ENCODE peak calls at places on chromosomes 7 and 10, in nine cellular contexts. One of them, this sample, is unnamed.
A peak's percentile ranks its signal among the peaks of the same experiment; 100 is the strongest.

GRCh38 chr10:320787-321186 is 185.5 kb downstream of the ZMYND11 start:
- DNase-seq in BE2C: no peak
- DNase-seq in lung: no peak
- DNase-seq in fibroblast of lung: no peak
- DNase-seq in Peyer's patch: peak; percentile 1
- DNase-seq in endothelial cell of umbilical vein: no peak
- DNase-seq in H9: no peak
- DNase-seq in psoas muscle: no peak
- DNase-seq in body of pancreas: no peak
- DNase-seq in this sample: no peak

GRCh38 chr7:12941512-12941911 is 254.1 kb downstream of the ARL4A start:
- DNase-seq in BE2C: no peak
- DNase-seq in lung: no peak
- DNase-seq in fibroblast of lung: no peak
- DNase-seq in Peyer's patch: no peak
- DNase-seq in endothelial cell of umbilical vein: no peak
- DNase-seq in H9: no peak
- DNase-seq in psoas muscle: no peak
- DNase-seq in body of pancreas: no peak
- DNase-seq in this sample: no peak

GRCh38 chr7:150976529-150977381 is 1.4 kb downstream of the KCNH2 start:
- DNase-seq in BE2C: peak; percentile 51
- DNase-seq in lung: no peak
- DNase-seq in fibroblast of lung: no peak
- DNase-seq in Peyer's patch: no peak
- DNase-seq in endothelial cell of umbilical vein: no peak
- DNase-seq in H9: peak; percentile 87
- DNase-seq in psoas muscle: no peak
- DNase-seq in body of pancreas: no peak
- DNase-seq in this sample: no peak

GRCh38 chr7:27917774-27918314 is 177.9 kb downstream of the TAX1BP1 start:
- DNase-seq in BE2C: no peak
- DNase-seq in lung: no peak
- DNase-seq in fibroblast of lung: peak; percentile 87
- DNase-seq in Peyer's patch: no peak
- DNase-seq in endothelial cell of umbilical vein: peak; percentile 74
- DNase-seq in H9: no peak
- DNase-seq in psoas muscle: no peak
- DNase-seq in body of pancreas: no peak
- DNase-seq in this sample: no peak

GRCh38 chr10:79286318-79286951 is 60.8 kb upstream of the PPIF start:
- DNase-seq in BE2C: peak; percentile 91
- DNase-seq in lung: peak; percentile 69
- DNase-seq in fibroblast of lung: peak; percentile 35
- DNase-seq in Peyer's patch: peak; percentile 93
- DNase-seq in endothelial cell of umbilical vein: peak; percentile 76
- DNase-seq in H9: no peak
- DNase-seq in psoas muscle: peak; percentile 71
- DNase-seq in body of pancreas: peak; percentile 48
- DNase-seq in this sample: peak; percentile 79

GRCh38 chr10:106169241-106169640 is 995.3 kb downstream of the SORCS1 start:
- DNase-seq in BE2C: no peak
- DNase-seq in lung: no peak
- DNase-seq in fibroblast of lung: peak; percentile 1
- DNase-seq in Peyer's patch: no peak
- DNase-seq in endothelial cell of umbilical vein: no peak
- DNase-seq in H9: no peak
- DNase-seq in psoas muscle: no peak
- DNase-seq in body of pancreas: no peak
- DNase-seq in this sample: no peak

GRCh38 chr7:158192956-158193355 is 394.7 kb downstream of the PTPRN2 start:
- DNase-seq in BE2C: no peak
- DNase-seq in lung: no peak
- DNase-seq in fibroblast of lung: no peak
- DNase-seq in Peyer's patch: no peak
- DNase-seq in endothelial cell of umbilical vein: no peak
- DNase-seq in H9: no peak
- DNase-seq in psoas muscle: no peak
- DNase-seq in body of pancreas: no peak
- DNase-seq in this sample: no peak

GRCh38 chr10:68133553-68133952 is 24.3 kb downstream of the MYPN start:
- DNase-seq in BE2C: peak; percentile 35
- DNase-seq in lung: no peak
- DNase-seq in fibroblast of lung: peak; percentile 51
- DNase-seq in Peyer's patch: no peak
- DNase-seq in endothelial cell of umbilical vein: peak; percentile 91
- DNase-seq in H9: no peak
- DNase-seq in psoas muscle: no peak
- DNase-seq in body of pancreas: no peak
- DNase-seq in this sample: peak; percentile 51

GRCh38 chr7:76108540-76109233 is 60.8 kb downstream of the MDH2 start:
- DNase-seq in BE2C: no peak
- DNase-seq in lung: peak; percentile 52
- DNase-seq in fibroblast of lung: peak; percentile 41
- DNase-seq in Peyer's patch: no peak
- DNase-seq in endothelial cell of umbilical vein: no peak
- DNase-seq in H9: no peak
- DNase-seq in psoas muscle: no peak
- DNase-seq in body of pancreas: peak; percentile 64
- DNase-seq in this sample: peak; percentile 77

GRCh38 chr7:5379576-5379975 is 44.1 kb downstream of the TNRC18 start:
- DNase-seq in BE2C: no peak
- DNase-seq in lung: no peak
- DNase-seq in fibroblast of lung: no peak
- DNase-seq in Peyer's patch: no peak
- DNase-seq in endothelial cell of umbilical vein: no peak
- DNase-seq in H9: no peak
- DNase-seq in psoas muscle: no peak
- DNase-seq in body of pancreas: no peak
- DNase-seq in this sample: no peak

GRCh38 chr7:5380350-5381210 is 43.1 kb downstream of the TNRC18 start:
- DNase-seq in BE2C: no peak
- DNase-seq in lung: no peak
- DNase-seq in fibroblast of lung: no peak
- DNase-seq in Peyer's patch: no peak
- DNase-seq in endothelial cell of umbilical vein: no peak
- DNase-seq in H9: no peak
- DNase-seq in psoas muscle: no peak
- DNase-seq in body of pancreas: no peak
- DNase-seq in this sample: no peak

GRCh38 chr7:5375925-5376324 is 47.7 kb downstream of the TNRC18 start:
- DNase-seq in BE2C: no peak
- DNase-seq in lung: no peak
- DNase-seq in fibroblast of lung: no peak
- DNase-seq in Peyer's patch: no peak
- DNase-seq in endothelial cell of umbilical vein: no peak
- DNase-seq in H9: no peak
- DNase-seq in psoas muscle: no peak
- DNase-seq in body of pancreas: no peak
- DNase-seq in this sample: no peak

GRCh38 chr7:5377279-5377678 is 46.4 kb downstream of the TNRC18 start:
- DNase-seq in BE2C: no peak
- DNase-seq in lung: no peak
- DNase-seq in fibroblast of lung: no peak
- DNase-seq in Peyer's patch: no peak
- DNase-seq in endothelial cell of umbilical vein: no peak
- DNase-seq in H9: no peak
- DNase-seq in psoas muscle: no peak
- DNase-seq in body of pancreas: no peak
- DNase-seq in this sample: no peak

DNA sequence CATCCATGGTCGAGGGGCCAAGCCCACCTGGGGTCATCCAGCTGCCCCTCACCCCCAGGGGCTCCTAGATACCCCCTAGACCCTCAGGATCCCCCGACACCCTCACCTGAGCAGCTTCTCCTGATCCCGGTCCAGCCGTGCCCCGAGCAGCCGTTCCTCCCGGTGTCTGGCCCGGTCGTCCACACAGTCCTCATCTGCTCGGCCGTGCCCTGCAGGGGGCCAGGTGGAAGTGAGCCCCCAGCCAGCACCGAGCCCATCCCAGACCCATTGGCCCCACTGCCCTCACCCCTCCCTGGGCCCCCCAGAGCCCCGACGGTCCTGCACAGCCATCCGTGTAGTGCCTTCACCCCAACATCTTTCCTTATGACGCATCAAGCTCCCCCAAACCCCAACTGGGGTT is 45.8 kb downstream of the TNRC18 start:
- DNase-seq in BE2C: no peak
- DNase-seq in lung: no peak
- DNase-seq in fibroblast of lung: no peak
- DNase-seq in Peyer's patch: no peak
- DNase-seq in endothelial cell of umbilical vein: no peak
- DNase-seq in H9: no peak
- DNase-seq in psoas muscle: no peak
- DNase-seq in body of pancreas: no peak
- DNase-seq in this sample: no peak
- H3K4me1 ChIP-seq in BE2C: peaks cover 7% of the 10 kb centered on the region
- H3K4me1 ChIP-seq in lung: no peaks in the 10 kb centered on the region
- H3K4me1 ChIP-seq in fibroblast of lung: peaks cover 2% of the 10 kb centered on the region
- H3K4me1 ChIP-seq in Peyer's patch: peaks cover 22% of the 10 kb centered on the region
- H3K4me1 ChIP-seq in endothelial cell of umbilical vein: no peaks in the 10 kb centered on the region
- H3K4me1 ChIP-seq in H9: peaks cover 3% of the 10 kb centered on the region
- H3K4me1 ChIP-seq in psoas muscle: peaks cover 9% of the 10 kb centered on the region
- H3K4me1 ChIP-seq in body of pancreas: peaks cover 27% of the 10 kb centered on the region
- H3K4me1 ChIP-seq in this sample: peaks cover 38% of the 10 kb centered on the region

DNA sequence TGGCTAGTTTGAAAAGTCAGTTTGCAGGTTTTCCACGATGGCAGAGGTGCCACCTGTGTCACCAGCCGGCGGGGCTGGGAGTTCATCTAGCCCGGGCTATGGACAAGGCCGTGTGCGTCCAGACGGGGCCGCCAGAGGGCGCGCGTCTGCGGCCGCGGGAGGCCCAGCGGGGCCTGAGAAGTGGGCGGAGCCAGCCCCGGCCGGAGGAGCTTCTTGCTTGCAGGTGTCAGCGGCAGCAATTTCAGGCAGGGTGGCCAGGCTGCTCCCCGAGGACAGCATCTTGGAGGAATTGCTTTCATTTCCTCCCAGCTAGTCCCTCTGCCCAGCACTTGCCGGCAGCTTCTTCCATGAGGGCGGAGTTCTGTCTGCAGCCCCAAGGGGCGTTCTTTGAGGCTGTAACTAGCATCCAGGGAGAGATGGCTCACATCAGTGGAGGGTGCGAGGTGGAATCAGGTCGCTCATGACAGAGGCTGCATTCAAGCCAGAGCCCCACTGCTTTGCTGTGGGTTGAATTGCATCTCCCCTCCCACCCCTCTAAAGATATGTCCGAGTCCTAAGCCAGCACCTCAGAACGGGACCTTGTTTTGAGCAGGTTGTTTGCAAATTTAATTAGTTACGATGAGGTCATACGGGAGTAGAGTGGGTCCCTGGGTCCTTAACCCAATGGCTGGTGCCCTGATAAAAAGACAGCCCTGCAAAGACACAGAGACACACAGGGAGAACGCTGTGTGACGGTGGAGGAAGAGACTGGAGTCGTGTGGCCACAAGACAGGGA is 85.9 kb upstream of the MKI67 start:
- DNase-seq in BE2C: peak; percentile 84
- DNase-seq in lung: peak; percentile 86
- DNase-seq in fibroblast of lung: peak; percentile 43
- DNase-seq in Peyer's patch: peak; percentile 75
- DNase-seq in endothelial cell of umbilical vein: peak; percentile 72
- DNase-seq in H9: peak; percentile 94
- DNase-seq in psoas muscle: peak; percentile 80
- DNase-seq in body of pancreas: peak; percentile 85
- DNase-seq in this sample: peak; percentile 91
- TF ChIP-seq CTCF in BE2C: peak; percentile 89
- TF ChIP-seq CTCF in lung: peak; percentile 84
- TF ChIP-seq CTCF in fibroblast of lung: peak; percentile 74
- TF ChIP-seq CTCF in Peyer's patch: peak; percentile 78
- TF ChIP-seq CTCF in endothelial cell of umbilical vein: peak; percentile 100
- TF ChIP-seq CTCF in H9: peak; percentile 96
- TF ChIP-seq CTCF in psoas muscle: peak; percentile 82
- TF ChIP-seq CTCF in body of pancreas: peak; percentile 90
- TF ChIP-seq CTCF in this sample: peak; percentile 47

GRCh38 chr7:1223196-1224092 is 9.2 kb upstream of the UNCX start:
- DNase-seq in BE2C: no peak
- DNase-seq in lung: no peak
- DNase-seq in fibroblast of lung: no peak
- DNase-seq in Peyer's patch: no peak
- DNase-seq in endothelial cell of umbilical vein: no peak
- DNase-seq in H9: no peak
- DNase-seq in psoas muscle: no peak
- DNase-seq in body of pancreas: no peak
- DNase-seq in this sample: no peak

GRCh38 chr7:1218541-1219165 is 14.0 kb upstream of the UNCX start:
- DNase-seq in BE2C: no peak
- DNase-seq in lung: no peak
- DNase-seq in fibroblast of lung: no peak
- DNase-seq in Peyer's patch: no peak
- DNase-seq in endothelial cell of umbilical vein: no peak
- DNase-seq in H9: no peak
- DNase-seq in psoas muscle: no peak
- DNase-seq in body of pancreas: no peak
- DNase-seq in this sample: no peak

GRCh38 chr7:1220958-1221745 is 11.5 kb upstream of the UNCX start:
- DNase-seq in BE2C: no peak
- DNase-seq in lung: no peak
- DNase-seq in fibroblast of lung: no peak
- DNase-seq in Peyer's patch: no peak
- DNase-seq in endothelial cell of umbilical vein: no peak
- DNase-seq in H9: no peak
- DNase-seq in psoas muscle: no peak
- DNase-seq in body of pancreas: no peak
- DNase-seq in this sample: no peak

GRCh38 chr7:1220000-1220726 is 12.5 kb upstream of the UNCX start:
- DNase-seq in BE2C: no peak
- DNase-seq in lung: no peak
- DNase-seq in fibroblast of lung: no peak
- DNase-seq in Peyer's patch: no peak
- DNase-seq in endothelial cell of umbilical vein: no peak
- DNase-seq in H9: no peak
- DNase-seq in psoas muscle: no peak
- DNase-seq in body of pancreas: no peak
- DNase-seq in this sample: no peak

DNA sequence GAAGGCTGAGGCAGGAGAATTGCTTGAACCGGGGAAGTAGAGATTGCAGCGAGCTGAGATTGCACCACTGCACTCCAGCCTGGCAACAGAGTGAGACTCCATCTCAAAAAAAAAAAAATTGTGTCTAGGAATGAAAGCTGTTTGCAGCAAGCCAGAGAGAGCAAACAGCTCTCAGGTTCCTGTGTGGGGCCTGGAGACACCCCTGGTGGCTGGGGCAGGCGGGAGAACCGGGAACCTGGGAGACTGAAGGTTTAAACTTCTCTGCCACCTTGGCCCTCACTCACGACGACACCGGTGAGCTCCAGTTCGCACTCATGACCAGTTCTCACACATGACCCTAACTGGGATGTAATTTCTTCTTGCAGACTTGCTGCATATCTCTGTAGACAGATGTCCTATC is 13.2 kb upstream of the UNCX start:
- DNase-seq in BE2C: no peak
- DNase-seq in lung: no peak
- DNase-seq in fibroblast of lung: no peak
- DNase-seq in Peyer's patch: no peak
- DNase-seq in endothelial cell of umbilical vein: no peak
- DNase-seq in H9: no peak
- DNase-seq in psoas muscle: no peak
- DNase-seq in body of pancreas: no peak
- DNase-seq in this sample: no peak
- H3K27me3 ChIP-seq in BE2C: peaks cover 91% of the 10 kb centered on the region
- H3K27me3 ChIP-seq in lung: peaks cover 16% of the 10 kb centered on the region
- H3K27me3 ChIP-seq in fibroblast of lung: peaks cover 27% of the 10 kb centered on the region
- H3K27me3 ChIP-seq in Peyer's patch: peaks cover 13% of the 10 kb centered on the region
- H3K27me3 ChIP-seq in endothelial cell of umbilical vein: peaks cover 37% of the 10 kb centered on the region
- H3K27me3 ChIP-seq in H9: peaks cover 21% of the 10 kb centered on the region
- H3K27me3 ChIP-seq in psoas muscle: peaks cover 81% of the 10 kb centered on the region
- H3K27me3 ChIP-seq in body of pancreas: peaks cover 7% of the 10 kb centered on the region
- H3K27me3 ChIP-seq in this sample: peaks cover 98% of the 10 kb centered on the region

GRCh38 chr10:101021692-101022251 is 9.2 kb downstream of the PDZD7 start:
- DNase-seq in BE2C: no peak
- DNase-seq in lung: no peak
- DNase-seq in fibroblast of lung: no peak
- DNase-seq in Peyer's patch: no peak
- DNase-seq in endothelial cell of umbilical vein: no peak
- DNase-seq in H9: no peak
- DNase-seq in psoas muscle: no peak
- DNase-seq in body of pancreas: no peak
- DNase-seq in this sample: no peak
- H3K4me1 ChIP-seq in BE2C: peaks cover 5% of the 10 kb centered on the region
- H3K4me1 ChIP-seq in lung: no peaks in the 10 kb centered on the region
- H3K4me1 ChIP-seq in fibroblast of lung: peaks cover 6% of the 10 kb centered on the region
- H3K4me1 ChIP-seq in Peyer's patch: peaks cover 8% of the 10 kb centered on the region
- H3K4me1 ChIP-seq in endothelial cell of umbilical vein: no peaks in the 10 kb centered on the region
- H3K4me1 ChIP-seq in H9: no peaks in the 10 kb centered on the region
- H3K4me1 ChIP-seq in psoas muscle: no peaks in the 10 kb centered on the region
- H3K4me1 ChIP-seq in body of pancreas: no peaks in the 10 kb centered on the region
- H3K4me1 ChIP-seq in this sample: peaks cover 8% of the 10 kb centered on the region